ENCODE peak calls at places on chromosomes 12 and 14, in five cellular contexts. One of them, this sample, is unnamed.

GRCh38 chr12:47717046-47717442 is 8.2 kb downstream of the ENDOU start:
- DNase-seq in stimulated activated naive B cell treated with anti-CD40 and anti-IgM and Interleukin-4, amounts not matched to agents 10 μg/mL and 1 μg/mL and 100 μg/mL, for 72 hours: no peak
- DNase-seq in T-helper 17 cell: no peak
- DNase-seq in hypothalamus: no peak
- DNase-seq in stimulated activated CD4-positive, alpha-beta T cell treated with anti-CD3 and anti-CD28 coated beads, Interleukin-15, amount 100 ng/mL, for 48 hours: no peak
- DNase-seq in this sample: no peak

GRCh38 chr12:112557954-112558630 is 139.3 kb downstream of the PTPN11 start:
- DNase-seq in stimulated activated naive B cell treated with anti-CD40 and anti-IgM and Interleukin-4, amounts not matched to agents 10 μg/mL and 1 μg/mL and 100 μg/mL, for 72 hours: no peak
- DNase-seq in stimulated activated CD4-positive, alpha-beta T cell treated with anti-CD3 and anti-CD28 coated beads, Interleukin-15, amount 100 ng/mL, for 48 hours: no peak
- DNase-seq in T-helper 17 cell: no peak
- DNase-seq in hypothalamus: peak
- DNase-seq in this sample: no peak

GRCh38 chr14:70827366-70828151 is 18.2 kb upstream of the MAP3K9 start:
- DNase-seq in T-helper 17 cell: no peak
- DNase-seq in stimulated activated naive B cell treated with anti-CD40 and anti-IgM and Interleukin-4, amounts not matched to agents 10 μg/mL and 1 μg/mL and 100 μg/mL, for 72 hours: no peak
- DNase-seq in stimulated activated CD4-positive, alpha-beta T cell treated with anti-CD3 and anti-CD28 coated beads, Interleukin-15, amount 100 ng/mL, for 48 hours: no peak
- DNase-seq in hypothalamus: no peak
- DNase-seq in this sample: no peak

GRCh38 chr14:60051690-60052324 is 39.9 kb upstream of the PCNX4 start:
- DNase-seq in stimulated activated CD4-positive, alpha-beta T cell treated with anti-CD3 and anti-CD28 coated beads, Interleukin-15, amount 100 ng/mL, for 48 hours: no peak
- DNase-seq in T-helper 17 cell: no peak
- DNase-seq in stimulated activated naive B cell treated with anti-CD40 and anti-IgM and Interleukin-4, amounts not matched to agents 10 μg/mL and 1 μg/mL and 100 μg/mL, for 72 hours: no peak
- DNase-seq in hypothalamus: no peak
- DNase-seq in this sample: no peak

GRCh38 chr12:63915105-63915830 is 70.8 kb downstream of the SRGAP1 start:
- DNase-seq in hypothalamus: no peak
- DNase-seq in stimulated activated naive B cell treated with anti-CD40 and anti-IgM and Interleukin-4, amounts not matched to agents 10 μg/mL and 1 μg/mL and 100 μg/mL, for 72 hours: no peak
- DNase-seq in T-helper 17 cell: no peak
- DNase-seq in stimulated activated CD4-positive, alpha-beta T cell treated with anti-CD3 and anti-CD28 coated beads, Interleukin-15, amount 100 ng/mL, for 48 hours: no peak
- DNase-seq in this sample: no peak

GRCh38 chr12:20040844-20041243 is 327.5 kb upstream of the PDE3A start:
- DNase-seq in hypothalamus: no peak
- DNase-seq in T-helper 17 cell: no peak
- DNase-seq in stimulated activated naive B cell treated with anti-CD40 and anti-IgM and Interleukin-4, amounts not matched to agents 10 μg/mL and 1 μg/mL and 100 μg/mL, for 72 hours: no peak
- DNase-seq in stimulated activated CD4-positive, alpha-beta T cell treated with anti-CD3 and anti-CD28 coated beads, Interleukin-15, amount 100 ng/mL, for 48 hours: no peak
- DNase-seq in this sample: no peak

GRCh38 chr12:47237751-47238211 is 158.0 kb upstream of the AMIGO2 start:
- DNase-seq in stimulated activated naive B cell treated with anti-CD40 and anti-IgM and Interleukin-4, amounts not matched to agents 10 μg/mL and 1 μg/mL and 100 μg/mL, for 72 hours: no peak
- DNase-seq in T-helper 17 cell: no peak
- DNase-seq in hypothalamus: no peak
- DNase-seq in stimulated activated CD4-positive, alpha-beta T cell treated with anti-CD3 and anti-CD28 coated beads, Interleukin-15, amount 100 ng/mL, for 48 hours: no peak
- DNase-seq in this sample: no peak

GRCh38 chr12:101927042-101927441 is 49.7 kb downstream of the DRAM1 start:
- DNase-seq in stimulated activated CD4-positive, alpha-beta T cell treated with anti-CD3 and anti-CD28 coated beads, Interleukin-15, amount 100 ng/mL, for 48 hours: no peak
- DNase-seq in stimulated activated naive B cell treated with anti-CD40 and anti-IgM and Interleukin-4, amounts not matched to agents 10 μg/mL and 1 μg/mL and 100 μg/mL, for 72 hours: no peak
- DNase-seq in hypothalamus: no peak
- DNase-seq in T-helper 17 cell: no peak
- DNase-seq in this sample: no peak

GRCh38 chr12:87280356-87280755 is 748.8 kb downstream of the C12orf50 start:
- DNase-seq in stimulated activated naive B cell treated with anti-CD40 and anti-IgM and Interleukin-4, amounts not matched to agents 10 μg/mL and 1 μg/mL and 100 μg/mL, for 72 hours: peak
- DNase-seq in stimulated activated CD4-positive, alpha-beta T cell treated with anti-CD3 and anti-CD28 coated beads, Interleukin-15, amount 100 ng/mL, for 48 hours: no peak
- DNase-seq in hypothalamus: no peak
- DNase-seq in T-helper 17 cell: no peak
- DNase-seq in this sample: no peak

GRCh38 chr12:64836856-64837255 is 12.4 kb downstream of the TBC1D30 start:
- DNase-seq in stimulated activated naive B cell treated with anti-CD40 and anti-IgM and Interleukin-4, amounts not matched to agents 10 μg/mL and 1 μg/mL and 100 μg/mL, for 72 hours: no peak
- DNase-seq in hypothalamus: no peak
- DNase-seq in T-helper 17 cell: no peak
- DNase-seq in stimulated activated CD4-positive, alpha-beta T cell treated with anti-CD3 and anti-CD28 coated beads, Interleukin-15, amount 100 ng/mL, for 48 hours: no peak
- DNase-seq in this sample: no peak

GRCh38 chr12:63918788-63919300 is 74.3 kb downstream of the SRGAP1 start:
- DNase-seq in hypothalamus: no peak
- DNase-seq in T-helper 17 cell: no peak
- DNase-seq in stimulated activated CD4-positive, alpha-beta T cell treated with anti-CD3 and anti-CD28 coated beads, Interleukin-15, amount 100 ng/mL, for 48 hours: no peak
- DNase-seq in stimulated activated naive B cell treated with anti-CD40 and anti-IgM and Interleukin-4, amounts not matched to agents 10 μg/mL and 1 μg/mL and 100 μg/mL, for 72 hours: no peak
- DNase-seq in this sample: no peak

GRCh38 chr12:117662620-117663395 is 301.4 kb upstream of the NOS1 start:
- DNase-seq in stimulated activated naive B cell treated with anti-CD40 and anti-IgM and Interleukin-4, amounts not matched to agents 10 μg/mL and 1 μg/mL and 100 μg/mL, for 72 hours: no peak
- DNase-seq in T-helper 17 cell: no peak
- DNase-seq in stimulated activated CD4-positive, alpha-beta T cell treated with anti-CD3 and anti-CD28 coated beads, Interleukin-15, amount 100 ng/mL, for 48 hours: no peak
- DNase-seq in hypothalamus: no peak
- DNase-seq in this sample: no peak

GRCh38 chr12:122117979-122118378 is 39.4 kb downstream of the MLXIP start:
- DNase-seq in stimulated activated CD4-positive, alpha-beta T cell treated with anti-CD3 and anti-CD28 coated beads, Interleukin-15, amount 100 ng/mL, for 48 hours: no peak
- DNase-seq in T-helper 17 cell: no peak
- DNase-seq in stimulated activated naive B cell treated with anti-CD40 and anti-IgM and Interleukin-4, amounts not matched to agents 10 μg/mL and 1 μg/mL and 100 μg/mL, for 72 hours: no peak
- DNase-seq in hypothalamus: no peak
- DNase-seq in this sample: no peak

GRCh38 chr14:37165794-37166193 is 6.6 kb downstream of the SLC25A21 start:
- DNase-seq in hypothalamus: no peak
- DNase-seq in T-helper 17 cell: no peak
- DNase-seq in stimulated activated naive B cell treated with anti-CD40 and anti-IgM and Interleukin-4, amounts not matched to agents 10 μg/mL and 1 μg/mL and 100 μg/mL, for 72 hours: no peak
- DNase-seq in stimulated activated CD4-positive, alpha-beta T cell treated with anti-CD3 and anti-CD28 coated beads, Interleukin-15, amount 100 ng/mL, for 48 hours: no peak
- DNase-seq in this sample: no peak

GRCh38 chr14:26281280-26281998 is 316.4 kb downstream of the NOVA1 start:
- DNase-seq in stimulated activated CD4-positive, alpha-beta T cell treated with anti-CD3 and anti-CD28 coated beads, Interleukin-15, amount 100 ng/mL, for 48 hours: no peak
- DNase-seq in T-helper 17 cell: no peak
- DNase-seq in stimulated activated naive B cell treated with anti-CD40 and anti-IgM and Interleukin-4, amounts not matched to agents 10 μg/mL and 1 μg/mL and 100 μg/mL, for 72 hours: no peak
- DNase-seq in hypothalamus: no peak
- DNase-seq in this sample: peak

GRCh38 chr12:24911284-24911791 is 37.6 kb downstream of the BCAT1 start:
- DNase-seq in stimulated activated CD4-positive, alpha-beta T cell treated with anti-CD3 and anti-CD28 coated beads, Interleukin-15, amount 100 ng/mL, for 48 hours: no peak
- DNase-seq in hypothalamus: no peak
- DNase-seq in stimulated activated naive B cell treated with anti-CD40 and anti-IgM and Interleukin-4, amounts not matched to agents 10 μg/mL and 1 μg/mL and 100 μg/mL, for 72 hours: no peak
- DNase-seq in T-helper 17 cell: no peak
- DNase-seq in this sample: no peak

GRCh38 chr12:100138048-100138907 is 4.4 kb downstream of the BLTP3B start:
- DNase-seq in hypothalamus: no peak
- DNase-seq in stimulated activated naive B cell treated with anti-CD40 and anti-IgM and Interleukin-4, amounts not matched to agents 10 μg/mL and 1 μg/mL and 100 μg/mL, for 72 hours: no peak
- DNase-seq in stimulated activated CD4-positive, alpha-beta T cell treated with anti-CD3 and anti-CD28 coated beads, Interleukin-15, amount 100 ng/mL, for 48 hours: no peak
- DNase-seq in T-helper 17 cell: no peak
- DNase-seq in this sample: no peak